ENCODE peak calls at places on chromosomes 5 and 9, in seven cellular contexts. H is cardiac fibroblast; Q is kidney; I is Calu3; B is uterus; E is CD8-positive, alpha-beta T cell; N is tibial artery. X is an unnamed sample.

GRCh38 chr9:101877439-101877838 is 139.0 kb upstream of the GRIN3A start:
- DNase-seq in N (no peak), H (no peak), E (no peak), Q (no peak), B (no peak), I (no peak), X (no peak)

GRCh38 chr5:14269395-14269794 is 126.3 kb downstream of the TRIO start:
- DNase-seq in B (no peak), E (no peak), N (no peak), I (no peak), H (no peak), Q (no peak), X (no peak)

GRCh38 chr5:150434502-150434901 is 15.0 kb downstream of the RPS14 start:
- DNase-seq in H (peak), I (no peak), N (no peak), E (no peak), Q (no peak), B (no peak), X (no peak)

GRCh38 chr5:137072376-137073174 is 426.6 kb downstream of the SPOCK1 start:
- DNase-seq in Q (no peak), E (no peak), I (no peak), B (no peak), H (peak), N (no peak), X (no peak)

GRCh38 chr9:134880484-134881312 is at the start of gene FCN2:
- DNase-seq in B (no peak), H (no peak), Q (no peak), N (no peak), E (no peak), I (no peak), X (no peak)

GRCh38 chr9:108761530-108762347 is 94.0 kb downstream of the ACTL7B start:
- DNase-seq in H (peak), E (no peak), N (peak), I (peak), Q (no peak), B (peak), X (no peak)

GRCh38 chr5:181114844-181115778 is 15.9 kb downstream of the OR2V1 start:
- DNase-seq in I (peak), E (no peak), N (no peak), B (no peak), Q (no peak), H (no peak), X (no peak)

GRCh38 chr9:74147906-74148305 is 349.2 kb upstream of the RORB start:
- DNase-seq in E (no peak), N (no peak), H (no peak), B (no peak), I (no peak), Q (no peak), X (no peak)

DNA sequence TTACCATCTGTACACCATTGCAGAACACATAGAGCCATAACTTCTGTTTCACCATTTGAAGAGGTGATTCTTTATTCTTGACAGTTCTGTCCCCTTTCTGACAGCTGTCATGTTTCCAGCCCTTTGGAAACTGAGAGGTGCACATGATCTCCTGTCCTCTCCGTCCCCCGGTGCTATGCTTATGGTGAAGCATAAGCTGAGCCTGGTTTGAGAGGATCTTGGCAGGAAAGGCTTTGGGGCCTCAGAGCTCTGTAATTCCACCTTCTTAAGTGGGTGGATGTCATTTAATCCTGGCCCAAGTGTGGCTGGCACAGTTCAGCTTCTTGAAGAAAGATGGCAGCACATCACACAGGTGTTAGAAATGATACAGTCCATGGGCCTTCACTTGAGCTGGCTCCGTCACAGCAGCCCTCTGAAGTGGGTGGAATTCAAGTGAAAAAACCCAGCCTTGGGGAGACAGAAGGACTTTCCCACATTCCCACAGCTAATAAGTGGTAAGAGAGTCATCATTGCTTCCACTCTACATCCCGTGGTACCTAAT is 30.7 kb upstream of the GRPEL2 start:
- DNase-seq in B (no peak), I (no peak), E (no peak), H (no peak), Q (no peak), N (no peak), X (no peak)
- TF ChIP-seq CTCF in B (no peak), I (no peak), E (no peak), H (no peak), Q (no peak), N (no peak), X (peak)

DNA sequence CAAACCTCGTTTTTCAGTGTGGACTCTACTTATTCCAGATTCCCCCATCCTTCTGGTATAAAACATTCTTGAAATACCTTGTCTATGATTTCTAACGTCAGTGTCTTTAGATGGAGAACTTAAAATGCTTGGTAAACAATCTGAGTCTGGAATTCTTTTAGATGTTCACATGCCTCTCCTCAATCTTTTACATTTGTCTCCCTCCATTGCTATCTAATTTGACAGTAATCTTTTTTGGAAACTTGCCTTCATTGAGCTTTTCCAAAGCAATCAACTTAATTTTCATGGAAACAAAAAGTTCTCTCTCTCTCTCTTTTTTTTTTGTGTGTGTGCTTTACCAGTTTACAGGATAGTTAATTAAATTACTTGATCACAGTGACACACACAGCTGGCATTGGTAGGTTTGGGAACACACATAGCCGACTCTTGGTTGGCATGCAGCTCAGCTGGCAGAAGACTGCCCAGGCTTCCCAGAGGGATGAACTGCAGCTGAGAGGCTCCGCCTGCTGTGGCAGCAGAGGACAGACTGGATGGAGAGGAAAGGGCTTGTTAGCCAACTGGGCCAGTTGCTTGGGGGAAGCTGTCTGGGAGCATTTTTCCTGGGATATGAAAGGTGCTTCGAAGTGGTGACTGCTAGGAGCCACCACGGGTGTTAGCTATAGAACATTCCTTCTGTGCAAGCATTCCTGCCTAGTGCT is 271.3 kb downstream of the ZSWIM6 start:
- DNase-seq in N (no peak), I (no peak), B (no peak), Q (peak), H (peak), E (no peak), X (no peak)
- TF ChIP-seq CTCF in N (peak), I (no peak), B (no peak), Q (no peak), H (no peak), E (no peak), X (peak)

DNA sequence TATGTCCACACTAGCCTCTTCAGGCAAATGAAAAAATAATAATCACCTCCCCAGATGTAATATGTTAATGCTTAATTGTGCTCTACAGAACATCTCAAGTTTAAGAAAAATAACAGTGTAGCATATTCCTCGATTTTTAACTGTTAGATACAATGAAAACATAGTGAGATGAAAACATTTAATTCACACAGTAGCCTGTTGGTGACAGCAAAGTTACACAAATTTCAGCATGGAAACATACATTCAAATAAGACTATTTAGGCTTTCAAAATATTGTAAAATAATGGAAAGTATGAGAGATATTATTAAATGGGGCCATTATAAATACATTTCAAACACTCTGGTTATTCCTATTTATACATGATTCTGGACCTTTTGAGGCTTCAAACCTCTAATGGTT is 543.1 kb downstream of the MAT2B start:
- DNase-seq in I (no peak), H (peak), B (no peak), E (no peak), Q (no peak), N (no peak), X (no peak)
- TF ChIP-seq CTCF in I (no peak), H (peak), B (peak), E (no peak), Q (peak), N (no peak), X (peak)

GRCh38 chr9:34045903-34046302 is 2.8 kb downstream of the UBAP2 start:
- DNase-seq in H (no peak), I (no peak), E (no peak), N (no peak), Q (no peak), B (no peak), X (no peak)

GRCh38 chr9:34047864-34048729 is 590 bp downstream of the UBAP2 start:
- DNase-seq in E (peak), N (no peak), Q (no peak), I (peak), H (peak), B (peak), X (no peak)

GRCh38 chr9:34046784-34047379 is 1.8 kb downstream of the UBAP2 start:
- DNase-seq in H (peak), Q (no peak), I (no peak), N (no peak), E (no peak), B (no peak), X (no peak)

GRCh38 chr9:34049630-34050384 is 1.1 kb upstream of the UBAP2 start:
- DNase-seq in B (no peak), N (no peak), I (no peak), Q (no peak), E (no peak), H (no peak), X (no peak)

DNA sequence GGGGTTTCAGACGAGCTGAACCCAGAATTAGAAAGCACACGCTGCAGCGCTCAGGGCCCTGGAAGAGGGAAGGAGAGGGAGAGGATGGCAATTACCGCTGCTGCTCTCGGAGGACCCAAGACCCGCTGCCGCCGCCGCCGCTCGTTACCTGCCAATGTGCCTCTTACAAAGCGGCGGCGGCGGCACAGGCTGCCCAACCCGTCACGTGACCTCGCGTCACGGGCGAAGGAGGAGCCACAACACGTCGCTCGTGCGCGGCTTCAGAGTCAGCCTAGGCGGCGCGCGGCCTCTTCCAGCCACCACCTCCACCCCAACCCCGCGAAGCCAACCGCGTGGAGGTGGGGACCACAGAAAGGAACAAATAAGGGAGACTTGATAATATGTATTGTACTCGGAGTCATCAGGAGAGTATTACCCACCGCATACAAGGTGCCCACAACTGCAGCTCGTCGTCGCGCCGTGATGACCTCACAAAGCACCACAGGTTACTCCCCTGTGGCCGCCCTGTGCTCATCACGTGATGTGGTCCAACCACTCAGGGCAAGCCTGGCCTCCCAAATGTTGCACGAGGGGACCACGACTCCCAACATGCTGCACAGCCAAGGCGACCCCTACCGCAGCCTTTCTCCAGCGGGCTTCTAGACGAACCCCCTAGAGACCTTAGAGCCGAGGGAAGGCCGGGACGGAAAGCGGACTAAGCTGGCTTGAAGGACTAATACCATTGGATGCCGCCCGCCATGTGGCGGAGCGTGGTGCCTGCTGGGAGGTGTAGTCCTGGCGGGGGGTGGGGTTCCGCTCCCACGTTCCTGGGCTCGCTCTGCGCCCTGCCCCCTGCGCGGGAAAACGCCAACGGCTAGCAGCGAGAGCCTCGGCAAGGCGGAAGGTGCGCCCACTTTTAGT is at the start of gene UBAP2:
- DNase-seq in I (peak), B (peak), Q (peak), E (peak), N (peak), H (peak), X (peak)
- TF ChIP-seq CTCF in I (no peak), B (peak), Q (peak), E (no peak), N (no peak), H (no peak), X (peak)

GRCh38 chr5:3594514-3595101 is 1.0 kb upstream of the IRX1 start:
- DNase-seq in H (no peak), B (no peak), N (peak), Q (peak), E (no peak), I (no peak), X (no peak)

GRCh38 chr5:3592298-3592697 is 3.3 kb upstream of the IRX1 start:
- DNase-seq in B (no peak), H (no peak), I (no peak), E (no peak), Q (peak), N (no peak), X (no peak)

GRCh38 chr5:3593771-3594513 is 1.7 kb upstream of the IRX1 start:
- DNase-seq in E (no peak), N (no peak), Q (peak), I (no peak), B (no peak), H (no peak), X (no peak)

GRCh38 chr5:3590253-3590966 is 5.2 kb upstream of the IRX1 start:
- DNase-seq in E (no peak), I (no peak), Q (peak), B (no peak), H (no peak), N (no peak), X (no peak)

GRCh38 chr5:3590967-3591900 is 4.4 kb upstream of the IRX1 start:
- DNase-seq in I (no peak), H (no peak), E (no peak), Q (peak), N (no peak), B (no peak), X (no peak)
- TF ChIP-seq CTCF in I (no peak), H (no peak), E (no peak), Q (no peak), N (no peak), B (no peak), X (peak)

GRCh38 chr5:77957-78804 is 13.8 kb upstream of the PLEKHG4B start:
- DNase-seq in E (no peak), N (no peak), Q (peak), B (no peak), H (peak), I (peak), X (no peak)
- TF ChIP-seq CTCF in E (no peak), N (no peak), Q (no peak), B (no peak), H (peak), I (peak), X (peak)

GRCh38 chr9:137028281-137029057 is 432 bp upstream of the ABCA2 start:
- DNase-seq in E (peak), I (peak), Q (no peak), N (peak), H (peak), B (peak), X (no peak)
- TF ChIP-seq CTCF in E (no peak), I (peak), Q (peak), N (peak), H (peak), B (peak), X (no peak)

X was measured in chondrocyte.